ENCODE peak calls at places on chromosome 4, in nine cellular contexts. D is MV-4-11; K is suprapubic skin; Q is myocyte; R is HepG2; U is NCI-H1436; W is activated CD8-positive, alpha-beta memory T cell treated with anti-CD3 and anti-CD28 coated beads for 1 hour; T is nephron progenitor cell; G is RCC 7860. N is an unnamed sample.

GRCh38 chr4:48130100-48130499 is 4.0 kb downstream of the TXK start:
- DNase-seq in R (no peak), Q (no peak), W (no peak), G (no peak), U (no peak), D (no peak), K (no peak), T (no peak), N (no peak)

GRCh38 chr4:118774989-118775388 is 60.9 kb downstream of the SEC24D start:
- DNase-seq in Q (no peak), K (no peak), D (no peak), T (no peak), G (no peak), U (no peak), R (no peak), W (no peak), N (no peak)

GRCh38 chr4:17400696-17401095 is 111.2 kb downstream of the QDPR start:
- DNase-seq in R (no peak), G (no peak), W (no peak), U (no peak), K (no peak), Q (no peak), T (no peak), D (no peak), N (no peak)

GRCh38 chr4:180521181-180521580 is 1722.0 kb upstream of the TENM3 start:
- DNase-seq in U (no peak), G (no peak), Q (no peak), D (no peak), T (no peak), K (no peak), W (no peak), R (no peak), N (no peak)

GRCh38 chr4:151700566-151701316 is 60.1 kb downstream of the GATB start:
- DNase-seq in U (no peak), G (no peak), W (no peak), R (no peak), K (no peak), D (peak; percentile 26), Q (no peak), T (no peak), N (no peak)

GRCh38 chr4:186936496-186937375 is 213.1 kb upstream of the FAT1 start:
- DNase-seq in R (peak; percentile 95), Q (peak; percentile 54), T (no peak), W (no peak), D (peak; percentile 46), K (no peak), G (peak; percentile 53), U (no peak), N (no peak)

GRCh38 chr4:84938316-84938715 is 28.2 kb downstream of the WDFY3 start:
- DNase-seq in K (no peak), W (no peak), Q (peak; percentile 69), R (peak; percentile 15), G (peak; percentile 36), D (no peak), T (no peak), U (no peak), N (no peak)

GRCh38 chr4:102420563-102421221 is 75.4 kb upstream of the SLC39A8 start:
- DNase-seq in U (no peak), T (no peak), Q (peak; percentile 26), W (no peak), K (no peak), D (no peak), G (no peak), R (peak; percentile 7), N (no peak)

GRCh38 chr4:24279911-24280375 is 304.4 kb downstream of the DHX15 start:
- DNase-seq in K (no peak), D (no peak), Q (no peak), U (no peak), R (no peak), W (no peak), G (no peak), T (no peak), N (no peak)

GRCh38 chr4:56790566-56791175 is 30.8 kb downstream of the SPINK2 start:
- DNase-seq in U (no peak), Q (no peak), W (no peak), G (no peak), K (no peak), D (no peak), T (no peak), R (no peak), N (no peak)

GRCh38 chr4:185011408-185011807 is 6.9 kb upstream of the HELT start:
- DNase-seq in T (peak; percentile 72), K (no peak), R (peak; percentile 14), W (no peak), G (no peak), U (no peak), D (no peak), Q (no peak), N (no peak)

GRCh38 chr4:173160871-173161270 is 7.7 kb upstream of the GALNT7 start:
- DNase-seq in G (no peak), U (no peak), W (no peak), Q (no peak), D (no peak), T (no peak), K (no peak), R (no peak), N (no peak)

GRCh38 chr4:110106946-110107325 is 91.5 kb downstream of the ELOVL6 start:
- DNase-seq in D (no peak), Q (no peak), R (peak; percentile 60), W (no peak), G (no peak), U (no peak), T (no peak), K (no peak), N (no peak)

GRCh38 chr4:170743633-170744032 is 653.9 kb upstream of the AADAT start:
- DNase-seq in W (no peak), T (no peak), K (no peak), G (no peak), R (peak; percentile 31), D (no peak), Q (no peak), U (no peak), N (no peak)

GRCh38 chr4:57148831-57149230 is 38.6 kb upstream of the IGFBP7 start:
- DNase-seq in K (no peak), U (no peak), D (no peak), Q (peak; percentile 59), W (no peak), R (no peak), T (no peak), G (peak; percentile 66), N (no peak)

GRCh38 chr4:176782794-176783193 is 9.9 kb downstream of the VEGFC start:
- DNase-seq in K (no peak), Q (peak; percentile 67), U (no peak), R (no peak), D (no peak), G (no peak), W (no peak), T (no peak), N (no peak)

GRCh38 chr4:185634066-185634652 is 98.9 kb upstream of the PDLIM3 start:
- DNase-seq in G (no peak), W (no peak), T (no peak), R (peak; percentile 9), U (no peak), D (peak; percentile 1), Q (no peak), K (no peak), N (no peak)

N was measured in coronary artery.